ENCODE peak calls at places on chromosomes 16 and 17, in four cellular contexts. E, J, S and Q are unnamed samples.

GRCh38 chr17:48871551-48872351 is 20.8 kb upstream of the ATP5MC1 start:
- DNase-seq in E (no peak), J (peak), S (peak), Q (no peak)

GRCh38 chr17:37732313-37732712 is 12.5 kb downstream of the HNF1B start:
- DNase-seq in E (no peak), J (no peak), S (no peak), Q (no peak)

GRCh38 chr16:27337024-27337423 is 23.2 kb downstream of the IL4R start:
- DNase-seq in E (no peak), J (no peak), S (no peak), Q (no peak)

GRCh38 chr17:3989156-3989886 is 25.1 kb upstream of the ATP2A3 start:
- DNase-seq in E (no peak), J (no peak), S (no peak), Q (no peak)

GRCh38 chr17:29004081-29004692 is 1.6 kb downstream of the SEZ6 start:
- DNase-seq in E (peak), J (no peak), S (no peak), Q (no peak)

GRCh38 chr17:79353548-79353947 is 257.3 kb downstream of the RBFOX3 start:
- DNase-seq in E (no peak), J (no peak), S (no peak), Q (no peak)

GRCh38 chr17:80113033-80113484 is 11.7 kb downstream of the GAA start:
- DNase-seq in E (no peak), J (no peak), S (no peak), Q (no peak)

GRCh38 chr17:39677581-39678339 is 9.5 kb downstream of the PNMT start:
- DNase-seq in E (no peak), J (peak), S (no peak), Q (no peak)

GRCh38 chr17:64216385-64217248 is 46.4 kb downstream of the TEX2 start:
- DNase-seq in E (peak), J (peak), S (no peak), Q (no peak)

GRCh38 chr17:42969006-42969581 is 4.8 kb upstream of the AARSD1 start:
- DNase-seq in E (peak), J (no peak), S (no peak), Q (no peak)

GRCh38 chr17:76076100-76076764 is 1.7 kb downstream of the GALR2 start:
- DNase-seq in E (no peak), J (no peak), S (no peak), Q (no peak)

GRCh38 chr16:1930338-1930720 is 12.1 kb upstream of the HS3ST6 start:
- DNase-seq in E (no peak), J (no peak), S (no peak), Q (no peak)

GRCh38 chr16:28866454-28866804 is 2.8 kb downstream of the SH2B1 start:
- DNase-seq in E (no peak), J (no peak), S (no peak), Q (no peak)

GRCh38 chr17:30421592-30421991 is 42.9 kb downstream of the CPD start:
- DNase-seq in E (no peak), J (no peak), S (no peak), Q (no peak)

GRCh38 chr17:82753516-82753915 is 1.7 kb downstream of the TBCD start:
- DNase-seq in E (no peak), J (no peak), S (no peak), Q (no peak)

GRCh38 chr16:11100239-11100750 is 155.7 kb downstream of the SOCS1 start:
- DNase-seq in E (peak), J (peak), S (no peak), Q (peak)

GRCh38 chr17:27284811-27285415 is 9.0 kb upstream of the WSB1 start:
- DNase-seq in E (no peak), J (no peak), S (no peak), Q (no peak)

GRCh38 chr16:10964891-10965326 is 20.5 kb downstream of the CLEC16A start:
- DNase-seq in E (no peak), J (no peak), S (no peak), Q (no peak)

GRCh38 chr17:29263916-29264315 is 17.3 kb downstream of the CRYBA1 start:
- DNase-seq in E (no peak), J (no peak), S (no peak), Q (no peak)

GRCh38 chr17:77208217-77208808 is 67.5 kb downstream of the SEC14L1 start:
- DNase-seq in E (peak), J (peak), S (no peak), Q (peak)

DNA sequence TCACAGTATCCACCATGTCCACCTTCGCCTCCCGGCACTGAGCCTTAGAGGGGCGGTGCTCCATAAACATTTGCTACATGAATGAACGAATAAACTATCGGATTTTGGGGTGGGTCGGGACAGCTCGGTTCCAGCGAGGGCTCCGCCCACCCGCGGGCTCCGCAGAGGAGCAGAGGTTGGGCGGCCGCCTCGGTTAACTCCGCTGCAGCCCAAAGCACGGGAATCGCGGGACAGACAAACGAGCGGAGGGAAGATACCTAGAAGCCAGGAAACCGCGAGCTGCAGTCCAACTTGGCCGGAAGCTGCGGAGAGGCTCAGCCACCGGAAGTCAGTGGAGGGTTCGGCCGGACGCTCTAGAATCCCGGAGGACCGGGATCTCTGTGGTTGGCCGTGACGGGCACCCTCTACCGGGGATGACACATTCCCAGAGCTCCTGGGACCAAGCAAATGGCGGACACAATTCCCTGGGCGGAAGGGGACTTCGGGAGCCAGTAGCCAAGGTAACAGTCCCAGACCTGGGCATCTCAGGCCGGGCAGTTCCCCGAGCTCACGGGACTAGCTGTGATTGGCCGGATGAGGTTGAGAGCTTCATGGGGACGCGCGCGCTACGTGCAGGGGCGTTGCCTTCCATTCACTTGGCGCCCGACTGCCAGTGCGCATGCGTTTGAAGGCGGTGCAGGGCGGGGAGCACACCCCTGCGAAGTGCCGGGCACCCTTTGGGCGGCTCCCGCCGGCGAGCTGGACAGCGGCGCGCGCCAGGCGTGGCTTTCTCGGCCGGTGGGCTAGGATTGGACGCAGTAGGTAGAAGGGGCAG is 489 bp upstream of the MAPK7 start:
- DNase-seq in E (peak), J (peak), S (peak), Q (peak)
- TF ChIP-seq CTCF in E (no peak), J (peak), S (no peak), Q (peak)

GRCh38 chr17:41779954-41780353 is 6.6 kb downstream of the JUP start:
- DNase-seq in E (no peak), J (no peak), S (no peak), Q (no peak)

GRCh38 chr17:41775394-41776226 is 10.9 kb downstream of the JUP start:
- DNase-seq in E (no peak), J (peak), S (no peak), Q (no peak)

GRCh38 chr17:41777579-41778188 is 8.8 kb downstream of the JUP start:
- DNase-seq in E (peak), J (peak), S (no peak), Q (peak)

GRCh38 chr17:41773731-41774193 is 12.7 kb downstream of the JUP start:
- DNase-seq in E (peak), J (no peak), S (no peak), Q (no peak)

DNA sequence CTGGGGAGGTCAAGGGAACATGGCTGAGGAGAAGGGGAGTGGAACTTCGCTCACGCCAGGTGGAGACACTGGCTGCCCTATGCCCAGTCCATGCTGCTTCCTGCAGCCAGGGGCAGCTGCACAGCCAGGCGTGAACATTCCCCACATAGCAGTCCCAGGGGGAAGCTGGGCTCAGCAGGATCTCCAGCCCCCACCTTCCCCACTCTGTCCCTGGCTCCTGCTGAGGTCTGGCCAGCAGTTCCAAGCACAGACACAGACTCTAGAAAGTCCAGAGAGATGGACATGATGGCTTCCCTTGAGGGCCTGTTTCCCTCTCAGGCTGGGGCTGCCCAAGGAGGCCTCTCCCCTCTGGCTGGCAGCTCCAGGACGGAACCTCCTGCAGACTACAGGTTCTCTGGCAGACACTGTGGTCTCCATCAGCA is 9.3 kb downstream of the JUP start:
- DNase-seq in E (no peak), J (peak), S (no peak), Q (no peak)
- TF ChIP-seq CTCF in E (no peak), J (peak), S (no peak), Q (no peak)

GRCh38 chr17:5237541-5238016 is 2.9 kb upstream of the SCIMP start:
- DNase-seq in E (peak), J (peak), S (peak), Q (no peak)
- TF ChIP-seq CTCF in E (peak), J (peak), S (peak), Q (peak)

DNA sequence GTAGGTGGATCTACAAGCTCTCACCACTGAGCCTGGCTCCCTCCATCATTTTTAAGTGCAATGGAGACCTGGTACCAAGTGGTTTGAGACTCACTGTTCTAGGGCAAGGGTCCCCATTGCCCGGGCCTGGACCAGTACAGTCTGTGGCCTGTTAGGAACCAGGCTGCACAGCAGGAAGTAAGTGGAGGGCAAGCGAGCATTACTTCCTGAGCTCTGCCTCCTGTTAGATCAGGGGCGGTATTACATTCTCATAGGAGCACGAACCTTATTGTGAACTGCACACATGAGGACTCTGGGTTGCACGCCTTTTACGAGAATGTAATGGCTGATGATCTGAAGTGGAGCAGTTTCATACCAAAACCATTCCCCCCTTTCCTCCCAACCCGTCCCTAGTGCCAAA is 6.8 kb upstream of the ZNF594 start:
- DNase-seq in E (no peak), J (no peak), S (no peak), Q (no peak)
- TF ChIP-seq CTCF in E (no peak), J (no peak), S (no peak), Q (no peak)

GRCh38 chr17:8186787-8187516 is 3.0 kb downstream of the BORCS6 start:
- DNase-seq in E (peak), J (peak), S (peak), Q (peak)
- TF ChIP-seq CTCF in E (peak), J (no peak), S (no peak), Q (peak)

DNA sequence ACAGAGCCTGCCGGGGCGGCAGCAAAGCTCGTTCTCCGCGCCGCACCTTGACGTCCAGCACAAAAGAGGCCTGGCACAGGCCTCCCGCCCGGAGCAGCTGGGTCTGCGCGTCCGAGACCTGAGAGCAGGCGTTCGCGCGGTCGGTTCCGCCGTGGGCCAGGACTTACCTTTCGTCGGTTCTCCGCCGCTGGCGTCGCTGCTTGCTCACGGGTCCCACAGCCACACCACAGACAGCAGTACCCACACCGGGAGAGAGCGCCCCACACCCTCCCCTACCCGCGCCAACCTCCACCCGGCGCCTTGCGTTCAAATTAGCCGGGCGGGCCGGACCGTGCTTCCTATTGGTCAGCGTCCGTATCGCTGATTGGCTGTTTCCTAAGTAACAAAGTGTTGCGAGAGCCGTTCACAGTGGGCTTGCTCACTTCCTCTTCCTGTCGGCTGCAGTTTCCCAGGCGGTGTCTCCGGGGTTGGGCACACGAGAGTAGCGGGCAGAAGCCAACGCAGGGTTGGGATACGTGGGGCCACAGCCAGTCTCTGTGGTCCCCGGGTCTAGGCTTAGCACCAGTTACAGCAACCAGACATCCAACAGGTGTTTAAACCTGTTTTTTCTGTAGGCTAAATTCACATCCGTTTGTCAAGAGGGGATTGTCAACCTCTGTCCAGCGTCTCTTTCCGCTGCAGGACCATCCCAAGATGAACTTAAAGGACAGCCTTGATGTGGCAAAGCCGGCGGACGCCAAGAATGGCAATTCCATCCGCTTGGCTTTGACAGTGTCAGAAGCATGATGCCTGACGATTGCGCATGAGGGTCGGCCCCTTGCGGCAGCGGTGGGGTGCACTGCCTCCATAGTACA is at the start of gene KIF18B:
- DNase-seq in E (peak), J (peak), S (peak), Q (peak)
- TF ChIP-seq CTCF in E (no peak), J (no peak), S (no peak), Q (no peak)

GRCh38 chr16:80100186-80100585 is 440.6 kb upstream of the DYNLRB2 start:
- DNase-seq in E (no peak), J (no peak), S (no peak), Q (no peak)

GRCh38 chr16:80100846-80101451 is 439.8 kb upstream of the DYNLRB2 start:
- DNase-seq in E (no peak), J (no peak), S (no peak), Q (no peak)

GRCh38 chr16:80107900-80108299 is 432.9 kb upstream of the DYNLRB2 start:
- DNase-seq in E (no peak), J (no peak), S (no peak), Q (no peak)

GRCh38 chr16:80103463-80103862 is 437.3 kb upstream of the DYNLRB2 start:
- DNase-seq in E (no peak), J (no peak), S (no peak), Q (no peak)

GRCh38 chr16:80105160-80105559 is 435.6 kb upstream of the DYNLRB2 start:
- DNase-seq in E (no peak), J (no peak), S (no peak), Q (no peak)
- TF ChIP-seq CTCF in E (no peak), J (no peak), S (no peak), Q (no peak)